ENCODE peak calls at places on chromosomes 11 and 22, in nine cellular contexts. I, U, J, Y, H, E, W, B and Z are unnamed samples.

GRCh38 chr11:102849319-102849718 is 5.9 kb upstream of the MMP3 start:
- DNase-seq in J (no peak), W (no peak), Y (no peak), E (no peak), I (no peak), H (peak), B (no peak), U (no peak), Z (no peak)

GRCh38 chr11:100672483-100673038 is 14.5 kb upstream of the ARHGAP42 start:
- DNase-seq in J (no peak), E (no peak), I (no peak), U (no peak), B (no peak), Y (no peak), H (no peak), W (no peak), Z (no peak)

GRCh38 chr11:66745356-66746235 is 16.6 kb upstream of the SPTBN2 start:
- DNase-seq in J (no peak), U (no peak), Y (peak), I (no peak), W (no peak), H (peak), B (no peak), E (peak), Z (no peak)

GRCh38 chr11:44484211-44484610 is 81.3 kb upstream of the CD82 start:
- DNase-seq in E (no peak), I (no peak), J (no peak), B (no peak), H (peak), W (no peak), U (no peak), Y (no peak), Z (no peak)

GRCh38 chr11:8757047-8757446 is 74.5 kb downstream of the RPL27A start:
- DNase-seq in J (no peak), W (no peak), U (no peak), Y (no peak), H (no peak), B (no peak), I (no peak), E (no peak), Z (no peak)

GRCh38 chr11:1199689-1200610 is 22.9 kb upstream of the MUC5B start:
- DNase-seq in J (no peak), Y (no peak), B (peak), H (no peak), W (no peak), E (no peak), I (no peak), U (no peak), Z (no peak)

GRCh38 chr22:47850644-47851151 is 1088.2 kb downstream of the TBC1D22A start:
- DNase-seq in J (no peak), U (no peak), B (no peak), Y (no peak), I (no peak), H (no peak), W (no peak), E (no peak), Z (no peak)

GRCh38 chr22:26847816-26848215 is 190.4 kb downstream of the MIAT start:
- DNase-seq in B (no peak), I (no peak), E (no peak), Y (no peak), J (no peak), U (no peak), W (no peak), H (no peak), Z (no peak)

GRCh38 chr11:71418643-71419042 is 29.6 kb downstream of the DHCR7 start:
- DNase-seq in U (no peak), I (no peak), J (no peak), E (no peak), Y (peak), B (no peak), W (peak), H (no peak), Z (no peak)

GRCh38 chr22:29129644-29130201 is 56.9 kb downstream of the KREMEN1 start:
- DNase-seq in E (peak), H (no peak), W (no peak), U (no peak), J (no peak), B (peak), I (no peak), Y (no peak), Z (no peak)

GRCh38 chr11:1006762-1007161 is 29.8 kb downstream of the MUC6 start:
- DNase-seq in U (no peak), W (no peak), B (no peak), H (no peak), J (no peak), E (no peak), I (no peak), Y (no peak), Z (no peak)

GRCh38 chr11:120073196-120073595 is 64.7 kb downstream of the TRIM29 start:
- DNase-seq in J (no peak), U (no peak), Y (no peak), I (no peak), E (no peak), W (peak), H (no peak), B (no peak), Z (no peak)

GRCh38 chr22:19055801-19056200 is 66.4 kb downstream of the DGCR2 start:
- DNase-seq in Y (no peak), B (no peak), W (no peak), J (peak), I (no peak), E (no peak), U (no peak), H (no peak), Z (no peak)

GRCh38 chr11:124865181-124865901 is at the start of gene ROBO3:
- DNase-seq in W (no peak), Y (no peak), B (no peak), H (peak), I (no peak), J (peak), U (no peak), E (no peak), Z (no peak)

GRCh38 chr11:27882066-27882697 is 181.9 kb upstream of the BDNF start:
- DNase-seq in H (peak), W (no peak), B (no peak), I (no peak), Y (no peak), E (no peak), J (no peak), U (no peak), Z (no peak)

GRCh38 chr11:59556115-59556882 is 45.0 kb downstream of the OR4D9 start:
- DNase-seq in B (peak), E (peak), I (no peak), J (peak), H (peak), U (no peak), W (peak), Y (no peak), Z (peak)

GRCh38 chr11:36131719-36132349 is 157.4 kb downstream of the COMMD9 start:
- DNase-seq in H (peak), J (no peak), E (peak), B (peak), U (no peak), I (no peak), W (peak), Y (peak), Z (no peak)